ENCODE peak calls at places on chromosomes 3 and 15, in eight cellular contexts. L, E, A, Z, M, P, T and N are unnamed samples.

GRCh38 chr3:72810063-72810462 is 38.2 kb downstream of the SHQ1 start:
- DNase-seq in T (no peak), A (no peak), P (no peak), E (peak), L (no peak), M (no peak), Z (no peak), N (no peak)

GRCh38 chr3:60757724-60758123 is 493.5 kb downstream of the FHIT start:
- DNase-seq in T (no peak), E (no peak), Z (no peak), P (no peak), M (no peak), L (no peak), A (no peak), N (no peak)

GRCh38 chr3:86695752-86696151 is 295.2 kb downstream of the VGLL3 start:
- DNase-seq in M (no peak), E (no peak), T (no peak), Z (no peak), A (no peak), L (no peak), P (no peak), N (no peak)

GRCh38 chr3:58049143-58049785 is 41.0 kb downstream of the FLNB start:
- DNase-seq in A (peak), Z (no peak), L (no peak), T (peak), M (no peak), E (peak), P (peak), N (no peak)

GRCh38 chr3:56025316-56025715 is 443.0 kb downstream of the ERC2 start:
- DNase-seq in Z (no peak), T (no peak), E (peak), P (no peak), A (no peak), L (no peak), M (no peak), N (no peak)

GRCh38 chr3:100264242-100264641 is 3.5 kb downstream of the TBC1D23 start:
- DNase-seq in E (no peak), L (no peak), A (no peak), Z (no peak), T (no peak), P (no peak), M (no peak), N (no peak)

GRCh38 chr3:45477838-45478237 is 89.5 kb downstream of the LARS2 start:
- DNase-seq in P (no peak), L (no peak), Z (no peak), A (no peak), E (no peak), T (no peak), M (no peak), N (no peak)

GRCh38 chr3:143443851-143444331 is 324.3 kb downstream of the CHST2 start:
- DNase-seq in Z (peak), A (peak), L (no peak), P (no peak), M (no peak), T (peak), E (peak), N (no peak)

GRCh38 chr15:66646308-66646707 is 55.7 kb upstream of the SMAD6 start:
- DNase-seq in L (no peak), E (peak), M (no peak), P (no peak), T (no peak), Z (no peak), A (peak), N (no peak)

GRCh38 chr15:28786521-28786920 is 61.9 kb downstream of the GOLGA6L7 start:
- DNase-seq in Z (no peak), E (peak), P (no peak), A (no peak), L (no peak), T (no peak), M (no peak), N (no peak)

GRCh38 chr15:96409231-96410138 is 79.0 kb downstream of the NR2F2 start:
- DNase-seq in M (no peak), Z (peak), T (no peak), E (peak), A (no peak), P (no peak), L (peak), N (no peak)

GRCh38 chr3:112353365-112353764 is 20.4 kb downstream of the CD200 start:
- DNase-seq in T (no peak), P (no peak), L (no peak), M (no peak), Z (no peak), E (no peak), A (no peak), N (no peak)

GRCh38 chr15:77071338-77072223 is 672 bp upstream of the TSPAN3 start:
- DNase-seq in A (no peak), E (no peak), T (no peak), L (no peak), Z (no peak), P (no peak), M (no peak), N (no peak)

GRCh38 chr3:142618917-142619401 is 22.8 kb downstream of the PLS1 start:
- DNase-seq in A (no peak), M (no peak), T (no peak), L (no peak), P (no peak), Z (peak), E (no peak), N (no peak)

GRCh38 chr3:10753964-10754363 is 62.1 kb upstream of the SLC6A11 start:
- DNase-seq in A (no peak), T (no peak), E (peak), M (no peak), P (no peak), Z (no peak), L (no peak), N (no peak)

GRCh38 chr3:42778644-42779043 is 5.6 kb upstream of the CCDC13 start:
- DNase-seq in A (no peak), M (no peak), P (no peak), Z (no peak), T (no peak), E (peak), L (no peak), N (no peak)
- H3K27ac ChIP-seq in A (peak), M (no peak), P (peak), Z (peak), T (no peak), E (no peak), L (no peak), N (no peak)

DNA sequence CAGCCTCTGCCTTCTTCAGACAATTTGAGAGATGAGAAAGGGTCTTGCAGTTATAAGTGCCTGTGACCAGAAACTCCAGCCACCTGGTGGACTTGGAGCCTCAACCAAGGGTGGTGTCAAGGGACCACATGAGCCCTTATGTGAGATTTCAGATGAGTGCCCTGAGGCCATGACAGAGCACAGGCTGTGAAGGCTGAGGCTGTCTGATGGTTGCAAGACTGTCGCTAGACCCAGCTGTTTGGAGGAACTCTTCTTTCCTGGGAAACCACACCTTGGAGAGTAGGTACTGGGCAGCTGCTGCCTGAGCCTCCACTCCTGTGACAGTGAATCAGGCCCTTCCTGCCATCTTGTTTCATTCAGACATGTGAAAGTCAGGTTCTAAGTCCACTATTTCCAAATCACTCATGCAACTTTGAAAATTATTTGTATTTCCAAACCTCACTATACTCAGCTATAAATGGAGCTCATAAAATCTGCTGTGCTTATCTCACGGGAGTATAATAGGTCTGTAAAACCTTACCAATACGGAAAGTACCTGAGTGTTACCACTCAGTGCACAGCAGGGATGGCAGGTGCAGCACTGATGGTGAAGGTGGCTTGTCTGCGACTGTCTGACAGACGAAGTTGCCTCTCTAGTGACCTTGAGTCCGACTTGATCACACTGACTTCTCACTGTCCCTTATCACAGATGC is 99.4 kb downstream of the RPL39L start:
- DNase-seq in M (no peak), A (no peak), T (no peak), E (no peak), L (no peak), P (no peak), Z (peak), N (no peak)
- H3K27ac ChIP-seq in M (no peak), A (no peak), T (no peak), E (no peak), L (no peak), P (no peak), Z (peak), N (no peak)

GRCh38 chr15:26736502-26737248 is 36.2 kb downstream of the GABRB3 start:
- DNase-seq in E (no peak), L (no peak), T (no peak), P (no peak), M (no peak), A (no peak), Z (no peak), N (no peak)
- H3K27ac ChIP-seq in E (no peak), L (no peak), T (no peak), P (no peak), M (no peak), A (no peak), Z (no peak), N (no peak)

DNA sequence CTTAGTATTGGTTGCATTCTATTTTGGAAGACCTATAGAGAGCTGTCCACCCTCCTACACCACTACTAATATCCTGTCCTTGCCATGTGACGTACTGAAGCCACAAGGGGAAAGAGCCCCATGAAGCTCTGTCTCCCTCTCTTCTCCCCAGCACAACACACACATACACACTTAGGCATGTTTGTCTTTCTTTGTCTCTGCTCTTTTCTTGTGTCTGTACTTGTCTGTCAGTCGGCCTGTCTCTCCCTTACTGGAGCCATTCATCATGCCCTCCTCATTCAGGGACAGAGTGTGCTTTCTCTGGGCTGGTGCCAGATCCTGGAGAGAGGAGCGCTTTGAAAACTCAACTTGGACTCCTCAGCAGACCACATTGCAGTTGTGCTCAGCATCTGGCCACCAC is 47.6 kb downstream of the PSMD6 start:
- DNase-seq in P (no peak), E (peak), Z (no peak), L (no peak), A (peak), T (no peak), M (no peak), N (no peak)
- H3K27ac ChIP-seq in P (peak), E (no peak), Z (no peak), L (peak), A (peak), T (no peak), M (no peak), N (peak)

DNA sequence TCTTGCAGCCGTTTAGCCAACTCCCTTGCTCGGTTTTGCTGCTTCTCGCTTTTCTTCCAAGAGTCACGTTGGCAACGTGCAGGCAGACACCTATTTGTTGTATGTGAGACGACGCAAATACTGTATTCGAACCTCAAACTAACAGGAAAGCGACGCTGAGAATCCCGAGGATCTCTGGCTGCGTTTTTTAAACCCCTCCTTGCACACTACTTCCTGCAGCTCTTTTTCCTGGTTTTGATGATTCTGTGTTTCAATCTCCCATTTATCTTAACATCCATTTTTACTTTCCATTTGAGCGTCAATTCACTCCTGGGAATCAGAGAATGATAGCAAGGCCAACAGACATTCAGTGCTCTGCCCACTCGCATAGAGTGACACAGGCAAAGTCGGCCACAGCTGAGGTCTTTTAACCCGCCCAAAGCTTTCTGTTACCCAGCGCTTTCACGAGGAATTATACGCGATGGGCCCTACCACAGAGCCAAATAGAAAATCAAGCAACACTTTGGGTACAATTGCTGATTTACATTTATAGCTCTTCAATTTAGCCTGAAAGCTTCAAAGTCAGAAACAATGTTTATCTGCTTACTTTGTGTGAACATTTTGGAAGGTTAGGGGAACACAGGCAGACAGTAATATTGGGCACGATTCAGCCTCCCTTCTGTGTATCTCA is 1.6 kb upstream of the ANXA2 start:
- DNase-seq in M (no peak), A (no peak), L (no peak), T (no peak), Z (no peak), E (no peak), P (no peak), N (no peak)
- H3K27ac ChIP-seq in M (no peak), A (peak), L (no peak), T (peak), Z (peak), E (no peak), P (peak), N (peak)